ENCODE peak calls at places on chromosome 7, in ten cellular contexts. W is T-helper 9 cell; B is AML-193; M is stimulated activated CD4-positive, alpha-beta T cell treated with anti-CD3 and anti-CD28 coated beads, Interleukin-12 subunit alpha, Interleukin-12 subunit beta, amount 100 ng/mL, for 4 hours; C is midbrain; F is ELF-1; D is effector CD8-positive, alpha-beta T cell; E is activated naive CD4-positive, alpha-beta T cell; Q is small intestine; H is NCI-H2107. K is an unnamed sample.

GRCh38 chr7:93262535-93262934 is 30.4 kb downstream of the VPS50 start:
- DNase-seq in M (no peak), D (no peak), B (no peak), H (no peak), Q (no peak), W (no peak), F (no peak), C (no peak), E (no peak), K (no peak)

GRCh38 chr7:45061807-45062206 is 27.0 kb downstream of the NACAD start:
- DNase-seq in F (no peak), M (no peak), W (no peak), D (no peak), C (no peak), H (no peak), E (no peak), Q (no peak), B (no peak), K (no peak)

GRCh38 chr7:29116801-29117200 is 29.5 kb downstream of the CPVL start:
- DNase-seq in Q (no peak), M (no peak), C (no peak), D (no peak), W (no peak), F (no peak), B (no peak), E (no peak), H (no peak), K (no peak)

GRCh38 chr7:22849662-22850061 is 27.0 kb upstream of the TOMM7 start:
- DNase-seq in Q (no peak), F (no peak), E (no peak), M (no peak), D (no peak), B (no peak), H (no peak), C (no peak), W (no peak), K (no peak)

GRCh38 chr7:151756076-151756731 is 120.7 kb downstream of the PRKAG2 start:
- DNase-seq in B (peak; percentile 66), D (peak; percentile 18), E (no peak), C (no peak), M (peak; percentile 49), Q (no peak), W (peak; percentile 16), F (no peak), H (no peak), K (peak; percentile 85)

GRCh38 chr7:31791881-31792280 is 104.9 kb downstream of the PPP1R17 start:
- DNase-seq in D (no peak), M (no peak), H (no peak), W (no peak), F (no peak), Q (no peak), B (no peak), E (no peak), C (no peak), K (no peak)

GRCh38 chr7:114989531-114989930 is 67.6 kb downstream of the MDFIC start:
- DNase-seq in C (no peak), W (no peak), B (no peak), D (no peak), Q (no peak), E (no peak), M (no peak), H (no peak), F (no peak), K (no peak)

GRCh38 chr7:130695840-130696239 is 9.5 kb upstream of the TSGA13 start:
- DNase-seq in F (no peak), Q (peak; percentile 18), B (peak; percentile 7), E (no peak), C (peak; percentile 1), M (no peak), H (no peak), D (no peak), W (no peak), K (peak; percentile 54)

GRCh38 chr7:156652886-156653568 is 12.5 kb downstream of the RNF32 start:
- DNase-seq in C (no peak), Q (no peak), E (no peak), F (no peak), W (no peak), M (no peak), D (no peak), B (no peak), H (no peak), K (no peak)

GRCh38 chr7:157903296-157903695 is 566.5 kb downstream of the DNAJB6 start:
- DNase-seq in B (no peak), F (no peak), H (no peak), D (no peak), M (no peak), C (no peak), E (no peak), Q (no peak), W (no peak), K (no peak)

GRCh38 chr7:103630318-103630717 is 184.3 kb upstream of the SLC26A5 start:
- DNase-seq in F (no peak), B (no peak), H (no peak), Q (no peak), C (no peak), W (no peak), D (no peak), E (no peak), M (no peak), K (no peak)

GRCh38 chr7:122033641-122034040 is 110.4 kb downstream of the AASS start:
- DNase-seq in C (no peak), W (no peak), H (no peak), Q (no peak), F (no peak), D (no peak), E (no peak), B (no peak), M (no peak), K (no peak)

GRCh38 chr7:82141427-82141826 is 302.1 kb downstream of the CACNA2D1 start:
- DNase-seq in Q (no peak), M (no peak), H (no peak), C (no peak), F (no peak), D (no peak), B (no peak), E (no peak), W (no peak), K (no peak)